ENCODE peak calls at places on chromosomes 12 and 14, in four cellular contexts. D, M, I and Y are unnamed samples.

GRCh38 chr12:124938606-124939427 is 24.4 kb upstream of the UBC start:
- DNase-seq in I (no peak), D (peak; percentile 87), M (peak; percentile 30), Y (no peak)

GRCh38 chr12:51904951-51905471 is 2.3 kb upstream of the ACVRL1 start:
- DNase-seq in I (no peak), M (no peak), D (no peak), Y (no peak)

GRCh38 chr12:22880331-22880730 is 255.4 kb downstream of the ETNK1 start:
- DNase-seq in D (no peak), I (no peak), M (no peak), Y (no peak)

GRCh38 chr12:117047810-117048584 is 51.2 kb downstream of the TESC start:
- DNase-seq in M (no peak), I (no peak), D (no peak), Y (no peak)

GRCh38 chr14:77590845-77591506 is 25.5 kb downstream of the SPTLC2 start:
- DNase-seq in M (no peak), D (no peak), I (no peak), Y (no peak)

GRCh38 chr12:52515927-52516831 is 4.0 kb downstream of the KRT5 start:
- DNase-seq in I (no peak), M (no peak), D (no peak), Y (no peak)

GRCh38 chr14:64388533-64389243 is 535 bp downstream of the MTHFD1 start:
- DNase-seq in M (no peak), I (peak; percentile 51), D (no peak), Y (no peak)

GRCh38 chr12:123041811-123042655 is 61.6 kb downstream of the ARL6IP4 start:
- DNase-seq in M (no peak), D (no peak), I (no peak), Y (no peak)

GRCh38 chr14:86673523-86673969 is 1143.6 kb downstream of the FLRT2 start:
- DNase-seq in M (no peak), I (no peak), D (no peak), Y (no peak)

GRCh38 chr12:132570635-132571034 is 39.7 kb downstream of the LRCOL1 start:
- DNase-seq in I (no peak), D (no peak), M (no peak), Y (no peak)

GRCh38 chr14:54108481-54109471 is 152.2 kb upstream of the BMP4 start:
- DNase-seq in I (no peak), M (no peak), D (no peak), Y (no peak)